ENCODE peak calls at places on chromosomes 4 and X, in four cellular contexts. I is lower leg skin, X is neural progenitor cell, K is endothelial cell of umbilical vein. U is an unnamed sample.

GRCh38 chr4:25123236-25123635 is 37.0 kb downstream of the SEPSECS start:
- DNase-seq in X (no peak), I (no peak), K (no peak), U (no peak)

GRCh38 chr4:39812500-39812899 is 114.6 kb downstream of the UBE2K start:
- DNase-seq in I (peak; percentile 25), K (no peak), X (no peak), U (no peak)

GRCh38 chr4:76562161-76562560 is 127.1 kb downstream of the SHROOM3 start:
- DNase-seq in X (no peak), K (no peak), I (no peak), U (no peak)

GRCh38 chr4:20544645-20545044 is 155.6 kb upstream of the PACRGL start:
- DNase-seq in K (peak; percentile 74), I (no peak), X (peak; percentile 36), U (no peak)

GRCh38 chr4:169254546-169254983 is 16.2 kb downstream of the SH3RF1 start:
- DNase-seq in K (peak; percentile 89), I (no peak), X (no peak), U (no peak)

GRCh38 chrX:124343016-124343415 is 3.3 kb upstream of the SH2D1A start:
- DNase-seq in X (no peak), K (no peak), I (no peak), U (no peak)

GRCh38 chr4:184588893-184589292 is 60.4 kb downstream of the CASP3 start:
- DNase-seq in K (no peak), X (no peak), I (peak; percentile 21), U (no peak)

GRCh38 chr4:78904143-78904542 is 35.1 kb downstream of the PAQR3 start:
- DNase-seq in X (no peak), K (no peak), I (no peak), U (no peak)

GRCh38 chr4:6134612-6135220 is 65.6 kb downstream of the JAKMIP1 start:
- DNase-seq in K (no peak), X (no peak), I (no peak), U (no peak)

GRCh38 chr4:95288552-95288951 is 260.2 kb downstream of the UNC5C start:
- DNase-seq in K (no peak), X (no peak), I (no peak), U (no peak)

GRCh38 chr4:42350611-42351182 is 46.6 kb upstream of the SHISA3 start:
- DNase-seq in K (no peak), I (no peak), X (no peak), U (no peak)

GRCh38 chrX:28586891-28587635 is at the start of gene IL1RAPL1:
- DNase-seq in X (peak; percentile 42), I (no peak), K (peak; percentile 78), U (no peak)

GRCh38 chr4:81836716-81837115 is 365.0 kb upstream of the RASGEF1B start:
- DNase-seq in X (no peak), I (no peak), K (no peak), U (no peak)

GRCh38 chrX:106905064-106905708 is 2.0 kb upstream of the RIPPLY1 start:
- DNase-seq in X (no peak), K (no peak), I (no peak), U (no peak)

GRCh38 chr4:83036991-83037390 is 2.0 kb downstream of the COPS4 start:
- DNase-seq in K (no peak), I (no peak), X (no peak), U (peak; percentile 30)